ENCODE peak calls at places on chromosomes 5 and 9, in six cellular contexts. E, O, L, R, V and D are unnamed samples.

GRCh38 chr9:23695572-23695971 is 130.5 kb downstream of the ELAVL2 start:
- DNase-seq in E (no peak), O (no peak), L (no peak), R (no peak), V (no peak), D (no peak)

GRCh38 chr9:5263568-5264218 is 32.5 kb downstream of the INSL4 start:
- DNase-seq in E (no peak), O (peak; percentile 13), L (no peak), R (no peak), V (no peak), D (no peak)

GRCh38 chr9:27059907-27060306 is 49.1 kb upstream of the TEK start:
- DNase-seq in E (no peak), O (no peak), L (no peak), R (no peak), V (no peak), D (no peak)

GRCh38 chr9:89522261-89522978 is 24.5 kb upstream of the SEMA4D start:
- DNase-seq in E (no peak), O (no peak), L (no peak), R (no peak), V (peak; percentile 92), D (no peak)

GRCh38 chr5:129244478-129244877 is 149.9 kb downstream of the ISOC1 start:
- DNase-seq in E (no peak), O (no peak), L (no peak), R (no peak), V (no peak), D (peak; percentile 49)

GRCh38 chr9:79236466-79236865 is 335.3 kb upstream of the TLE4 start:
- DNase-seq in E (no peak), O (no peak), L (no peak), R (no peak), V (no peak), D (no peak)

GRCh38 chr9:20361220-20361619 is 261.1 kb downstream of the MLLT3 start:
- DNase-seq in E (no peak), O (no peak), L (no peak), R (no peak), V (no peak), D (no peak)

GRCh38 chr9:132244582-132245455 is 83.0 kb downstream of the NTNG2 start:
- DNase-seq in E (no peak), O (no peak), L (no peak), R (peak; percentile 49), V (no peak), D (no peak)

GRCh38 chr5:133985540-133986180 is 17.2 kb upstream of the C5orf15 start:
- DNase-seq in E (no peak), O (no peak), L (no peak), R (no peak), V (no peak), D (no peak)

GRCh38 chr5:124620743-124621142 is 125.7 kb downstream of the ZNF608 start:
- DNase-seq in E (no peak), O (no peak), L (no peak), R (no peak), V (no peak), D (no peak)

GRCh38 chr9:99591770-99592169 is 229.9 kb upstream of the NR4A3 start:
- DNase-seq in E (no peak), O (no peak), L (no peak), R (no peak), V (no peak), D (no peak)

GRCh38 chr5:161235569-161235968 is 311.0 kb downstream of the GABRB2 start:
- DNase-seq in E (no peak), O (no peak), L (no peak), R (no peak), V (no peak), D (no peak)

GRCh38 chr5:79448336-79448735 is 65.6 kb downstream of the HOMER1 start:
- DNase-seq in E (no peak), O (no peak), L (peak; percentile 47), R (no peak), V (no peak), D (peak; percentile 29)

GRCh38 chr9:137488330-137488653 is 29.2 kb upstream of the NSMF start:
- DNase-seq in E (no peak), O (no peak), L (no peak), R (no peak), V (no peak), D (no peak)

GRCh38 chr5:96718635-96719077 is 56.5 kb downstream of the CAST start:
- DNase-seq in E (no peak), O (no peak), L (no peak), R (peak; percentile 52), V (no peak), D (no peak)

GRCh38 chr9:31542384-31543055 is 841.9 kb upstream of the ACO1 start:
- DNase-seq in E (no peak), O (peak; percentile 67), L (no peak), R (no peak), V (no peak), D (no peak)
- TF ChIP-seq CTCF in E (no peak), O (peak; percentile 49), L (no peak), R (no peak), V (peak; percentile 20), D (peak; percentile 13)

DNA sequence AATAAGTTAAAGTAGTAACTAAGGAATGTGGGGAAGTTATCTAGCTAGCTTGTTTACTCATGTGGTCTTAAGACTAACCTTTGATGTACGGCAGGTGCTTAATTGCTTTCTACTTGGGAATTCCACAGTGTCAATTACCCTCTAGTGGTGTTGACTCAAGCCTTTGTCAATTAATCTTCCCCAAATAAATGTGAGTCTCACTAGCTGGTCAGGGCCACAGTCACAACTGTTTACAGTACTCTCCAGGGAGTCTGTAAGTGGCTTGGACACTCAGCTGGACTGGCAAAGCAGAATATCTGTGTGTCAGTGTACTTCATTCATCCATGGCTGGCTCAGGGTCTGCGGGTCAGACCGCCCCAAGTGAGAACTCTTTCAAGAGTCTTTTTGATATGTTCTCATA is 30.8 kb downstream of the SMIM3 start:
- DNase-seq in E (no peak), O (peak; percentile 31), L (no peak), R (no peak), V (no peak), D (no peak)
- H3K4me3 ChIP-seq in E (no peak overlapping the region), O (no peak overlapping the region), L (no peak overlapping the region), R (no peak overlapping the region), V (no peak overlapping the region), D (no peak overlapping the region)

GRCh38 chr9:16625831-16626230 is 244.6 kb downstream of the BNC2 start:
- DNase-seq in E (no peak), O (no peak), L (no peak), R (no peak), V (no peak), D (no peak)
- TF ChIP-seq CTCF in E (no peak), O (no peak), L (no peak), R (no peak), V (no peak), D (no peak)

GRCh38 chr5:74113987-74114386 is 488.0 kb downstream of the ARHGEF28 start:
- DNase-seq in E (no peak), O (no peak), L (no peak), R (no peak), V (no peak), D (no peak)
- H3K4me3 ChIP-seq in E (no peak overlapping the region), O (no peak overlapping the region), L (no peak overlapping the region), R (no peak overlapping the region), V (no peak overlapping the region), D (no peak overlapping the region)